ENCODE peak calls at places on chromosomes 3 and 15, in four cellular contexts. M is sigmoid colon, U is GM23248, A is fibroblast of lung. Z is an unnamed sample.
A peak's percentile ranks its signal among the peaks of the same experiment; 100 is the strongest.

GRCh38 chr3:171306631-171307030 is 153.6 kb downstream of the TNIK start:
- DNase-seq in U (peak; percentile 91), M (peak; percentile 92), A (peak; percentile 98), Z (peak; percentile 94)

GRCh38 chr3:177195941-177196472 is 1.3 kb downstream of the TBL1XR1 start:
- DNase-seq in A (no peak), U (peak; percentile 45), M (no peak), Z (no peak)

GRCh38 chr3:140206196-140207040 is 271.4 kb downstream of the CLSTN2 start:
- DNase-seq in A (peak; percentile 4), M (no peak), U (peak; percentile 56), Z (peak; percentile 50)

GRCh38 chr15:40063563-40064011 is 24.6 kb upstream of the SRP14 start:
- DNase-seq in U (peak; percentile 82), A (peak; percentile 46), M (no peak), Z (peak; percentile 97)

GRCh38 chr3:146834917-146835316 is 229.8 kb upstream of the PLSCR5 start:
- DNase-seq in A (peak; percentile 15), M (no peak), U (peak; percentile 24), Z (no peak)

GRCh38 chr3:39515681-39516441 is 48.4 kb downstream of the MOBP start:
- DNase-seq in A (no peak), U (no peak), M (no peak), Z (no peak)

GRCh38 chr3:4824948-4825325 is 154.3 kb upstream of the BHLHE40 start:
- DNase-seq in M (no peak), U (peak; percentile 93), A (peak; percentile 37), Z (peak; percentile 22)

GRCh38 chr3:113138839-113139743 is 72.3 kb upstream of the BOC start:
- DNase-seq in M (no peak), U (no peak), A (no peak), Z (no peak)

GRCh38 chr3:46110701-46111493 is 83.6 kb upstream of the XCR1 start:
- DNase-seq in U (peak; percentile 66), M (no peak), A (peak; percentile 97), Z (peak; percentile 86)

GRCh38 chr15:58392611-58393161 is 39.1 kb upstream of the LIPC start:
- DNase-seq in M (no peak), U (no peak), A (no peak), Z (no peak)

DNA sequence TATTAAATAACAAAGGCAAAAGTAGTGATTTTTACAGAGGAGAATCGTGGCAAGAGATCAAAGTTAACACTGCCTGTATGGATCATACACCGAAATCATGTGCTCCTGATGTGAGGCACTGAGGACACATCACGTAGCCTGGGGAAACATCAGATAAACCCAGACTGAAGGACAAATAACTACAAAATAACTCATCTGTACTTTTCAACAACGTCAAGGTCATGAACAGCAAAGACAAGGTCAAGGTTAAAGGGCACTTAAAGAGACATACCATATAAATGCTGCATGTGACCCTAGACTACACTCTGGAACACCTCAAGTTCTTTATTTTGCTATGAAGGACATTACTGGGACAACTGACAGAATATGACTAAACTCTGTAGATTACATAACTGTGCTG is 48.2 kb downstream of the CHSY1 start:
- DNase-seq in M (no peak), U (no peak), A (no peak), Z (no peak)
- H3K4me3 ChIP-seq in M (no peak overlapping the region), U (no peak overlapping the region), A (no peak overlapping the region), Z (no peak overlapping the region)

GRCh38 chr3:150620002-150620689 is 17.0 kb downstream of the SELENOT start:
- DNase-seq in M (no peak), U (no peak), A (no peak), Z (no peak)
- H3K36me3 ChIP-seq in M (no peaks in the 10 kb centered on the region), U (peaks cover 8% of the 10 kb centered on the region), A (peaks cover 2% of the 10 kb centered on the region), Z (peaks cover 19% of the 10 kb centered on the region)

GRCh38 chr15:96392380-96393208 is 62.1 kb downstream of the NR2F2 start:
- DNase-seq in A (no peak), U (peak; percentile 20), M (no peak), Z (no peak)
- H3K4me3 ChIP-seq in A (no peak overlapping the region), U (no peak overlapping the region), M (no peak overlapping the region), Z (no peak overlapping the region)

GRCh38 chr3:71991051-71991450 is 206.1 kb upstream of the PROK2 start:
- DNase-seq in U (no peak), M (no peak), A (no peak), Z (no peak)
- H3K36me3 ChIP-seq in U (no peaks in the 10 kb centered on the region), M (no peaks in the 10 kb centered on the region), A (no peaks in the 10 kb centered on the region), Z (no peaks in the 10 kb centered on the region)

DNA sequence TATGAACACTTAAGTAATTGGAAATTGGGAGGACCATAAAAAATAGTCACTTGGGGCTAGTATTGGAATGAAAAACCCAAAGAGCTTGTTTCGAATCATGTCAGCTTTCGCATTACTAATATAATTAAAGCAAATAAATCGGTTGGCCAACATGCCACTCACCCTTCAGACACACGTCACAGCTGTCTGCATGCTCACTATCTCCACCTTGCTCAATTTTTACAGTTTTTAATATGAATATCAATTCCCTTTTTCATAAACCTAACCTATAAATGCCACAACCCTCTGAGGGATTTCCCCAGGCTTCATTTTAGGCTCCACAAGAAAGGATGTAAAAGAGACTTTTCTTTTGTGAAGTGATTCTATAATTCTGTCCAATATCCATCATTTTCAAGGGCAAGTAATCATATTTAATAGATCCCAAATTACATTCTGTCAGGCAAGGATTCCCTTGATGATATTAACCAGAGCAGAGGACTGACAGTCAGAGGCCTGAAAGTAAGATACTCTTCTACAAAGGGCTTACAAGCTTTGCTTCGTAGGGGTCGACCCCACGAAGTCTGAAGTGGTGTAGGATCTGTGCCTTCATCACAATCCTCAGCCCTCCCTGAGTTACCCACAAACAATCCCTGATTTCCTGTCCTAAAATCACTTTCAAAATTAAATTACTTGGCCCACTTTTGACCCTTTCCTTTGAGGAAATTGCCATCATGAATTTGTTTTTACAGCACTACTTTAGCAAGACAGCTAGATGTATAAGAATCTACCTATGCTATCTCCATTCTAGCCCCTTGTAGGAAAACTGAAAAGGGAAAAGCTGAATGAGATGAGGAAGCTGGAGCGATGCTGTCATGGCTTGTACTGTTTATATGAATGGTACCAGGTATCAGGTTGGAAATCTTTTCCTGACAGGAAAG is 44.5 kb downstream of the NANOGP8 start:
- DNase-seq in A (no peak), M (no peak), U (no peak), Z (no peak)
- H3K4me3 ChIP-seq in A (no peak overlapping the region), M (no peak overlapping the region), U (no peak overlapping the region), Z (no peak overlapping the region)

GRCh38 chr3:121914081-121914998 is 20.1 kb downstream of the SLC15A2 start:
- DNase-seq in M (no peak), A (no peak), U (peak; percentile 9), Z (no peak)
- H3K36me3 ChIP-seq in M (no peaks in the 10 kb centered on the region), A (no peaks in the 10 kb centered on the region), U (no peaks in the 10 kb centered on the region), Z (no peaks in the 10 kb centered on the region)

GRCh38 chr3:127763337-127763736 is 59.0 kb downstream of the MGLL start:
- DNase-seq in M (no peak), U (no peak), A (no peak), Z (no peak)
- H3K4me3 ChIP-seq in M (no peak overlapping the region), U (no peak overlapping the region), A (no peak overlapping the region), Z (no peak overlapping the region)

DNA sequence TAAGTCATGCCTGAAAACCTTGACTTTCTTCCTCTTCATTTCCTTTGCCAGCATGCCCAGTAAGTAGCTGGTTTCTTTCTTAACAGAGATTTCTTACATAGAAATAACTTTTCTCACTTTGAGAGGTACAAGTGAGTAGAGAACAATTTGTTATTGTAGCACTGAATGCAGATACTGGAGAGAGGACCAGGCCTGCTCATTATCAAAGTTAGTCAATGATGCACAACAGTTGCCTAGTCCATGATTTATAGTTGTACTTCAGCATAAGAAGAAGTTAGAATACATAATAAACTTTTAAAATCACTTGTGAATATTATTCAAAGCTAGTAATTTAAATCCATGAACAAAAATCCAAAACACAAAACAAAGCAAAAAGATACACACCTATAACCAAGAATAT is 213.0 kb downstream of the PCCB start:
- DNase-seq in M (no peak), A (no peak), U (no peak), Z (no peak)
- H3K36me3 ChIP-seq in M (no peaks in the 10 kb centered on the region), A (no peaks in the 10 kb centered on the region), U (peaks cover 3% of the 10 kb centered on the region), Z (peaks cover 19% of the 10 kb centered on the region)

DNA sequence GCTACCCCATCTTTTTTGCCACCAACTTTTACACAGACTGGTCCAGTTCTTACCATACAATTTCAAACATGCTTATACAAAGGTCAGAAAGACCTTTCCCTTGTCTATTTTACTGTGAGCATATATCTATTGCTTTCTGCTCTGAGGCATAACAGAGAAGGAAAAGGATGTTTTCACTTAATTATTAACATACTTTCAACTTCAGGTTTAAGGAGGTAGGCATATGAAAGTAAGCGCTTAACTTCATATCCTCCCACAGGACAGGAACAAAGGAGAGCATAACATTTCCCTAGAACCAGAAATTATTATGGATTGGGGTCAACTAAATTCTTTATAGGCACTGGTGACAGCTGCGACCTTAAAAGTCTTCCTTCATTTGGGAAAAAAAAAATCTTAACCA is 1.1 kb downstream of the MYEF2 start:
- DNase-seq in U (no peak), A (no peak), M (no peak), Z (no peak)
- H3K4me3 ChIP-seq in U (peak overlapping the region; percentile 76), A (peak overlapping the region; percentile 57), M (peak overlapping the region; percentile 75), Z (peak overlapping the region; percentile 65)

DNA sequence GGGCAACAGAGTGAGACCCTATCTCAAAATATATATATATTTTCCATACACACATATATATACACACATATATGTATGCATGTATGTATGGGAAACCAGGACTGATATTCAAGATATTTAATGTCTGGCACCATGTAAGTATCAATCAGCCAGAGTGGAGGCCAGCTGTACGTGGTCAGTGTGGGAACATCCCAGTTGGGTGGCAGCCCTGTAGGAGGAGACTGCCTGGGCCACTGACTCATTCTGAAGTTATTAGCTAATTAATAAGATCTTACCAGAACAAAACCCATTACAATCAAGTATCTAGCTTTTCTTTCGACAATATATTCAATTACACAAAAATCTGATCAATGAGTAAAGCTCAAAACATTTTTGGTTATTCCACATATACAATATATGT is 85.1 kb upstream of the OCA2 start:
- DNase-seq in U (peak; percentile 33), A (peak; percentile 17), M (no peak), Z (no peak)
- H3K36me3 ChIP-seq in U (peaks cover 24% of the 10 kb centered on the region), A (peaks cover 6% of the 10 kb centered on the region), M (no peaks in the 10 kb centered on the region), Z (peaks cover 9% of the 10 kb centered on the region)

Z was measured in MG63.